ENCODE peak calls at places on chromosomes 5 and 9, in nine cellular contexts. One of them, this sample, is unnamed.

GRCh38 chr9:133733074-133733408 is 5.1 kb downstream of the SARDH start:
- DNase-seq in heart left ventricle: no peak
- DNase-seq in spleen: no peak
- DNase-seq in stomach: peak; percentile 21
- DNase-seq in neural progenitor cell: no peak
- DNase-seq in psoas muscle: no peak
- DNase-seq in brain microvascular endothelial cell: no peak
- DNase-seq in SJSA1: peak; percentile 28
- DNase-seq in left lung: no peak
- DNase-seq in this sample: no peak

GRCh38 chr9:136946228-136946892 is 1.3 kb downstream of the C8G start:
- DNase-seq in heart left ventricle: no peak
- DNase-seq in psoas muscle: peak; percentile 26
- DNase-seq in SJSA1: no peak
- DNase-seq in left lung: peak; percentile 33
- DNase-seq in neural progenitor cell: no peak
- DNase-seq in brain microvascular endothelial cell: no peak
- DNase-seq in stomach: no peak
- DNase-seq in spleen: peak; percentile 81
- DNase-seq in this sample: no peak

GRCh38 chr5:74095871-74096270 is 469.9 kb downstream of the ARHGEF28 start:
- DNase-seq in left lung: no peak
- DNase-seq in heart left ventricle: no peak
- DNase-seq in neural progenitor cell: no peak
- DNase-seq in brain microvascular endothelial cell: no peak
- DNase-seq in spleen: no peak
- DNase-seq in SJSA1: no peak
- DNase-seq in psoas muscle: no peak
- DNase-seq in stomach: no peak
- DNase-seq in this sample: no peak

GRCh38 chr5:1875843-1876671 is 6.7 kb downstream of the IRX4 start:
- DNase-seq in spleen: no peak
- DNase-seq in neural progenitor cell: peak; percentile 74
- DNase-seq in SJSA1: no peak
- DNase-seq in left lung: no peak
- DNase-seq in brain microvascular endothelial cell: no peak
- DNase-seq in stomach: no peak
- DNase-seq in psoas muscle: no peak
- DNase-seq in heart left ventricle: no peak
- DNase-seq in this sample: no peak

GRCh38 chr5:109563189-109563588 is 126.5 kb upstream of the MAN2A1 start:
- DNase-seq in SJSA1: no peak
- DNase-seq in brain microvascular endothelial cell: no peak
- DNase-seq in heart left ventricle: no peak
- DNase-seq in stomach: no peak
- DNase-seq in psoas muscle: no peak
- DNase-seq in neural progenitor cell: no peak
- DNase-seq in spleen: no peak
- DNase-seq in left lung: no peak
- DNase-seq in this sample: no peak

GRCh38 chr5:125064610-125065009 is 318.2 kb upstream of the ZNF608 start:
- DNase-seq in SJSA1: no peak
- DNase-seq in neural progenitor cell: peak; percentile 42
- DNase-seq in brain microvascular endothelial cell: no peak
- DNase-seq in spleen: no peak
- DNase-seq in psoas muscle: no peak
- DNase-seq in left lung: no peak
- DNase-seq in heart left ventricle: no peak
- DNase-seq in stomach: no peak
- DNase-seq in this sample: no peak

GRCh38 chr5:19880859-19881436 is 107.1 kb downstream of the CDH18 start:
- DNase-seq in neural progenitor cell: peak; percentile 53
- DNase-seq in heart left ventricle: no peak
- DNase-seq in left lung: no peak
- DNase-seq in brain microvascular endothelial cell: no peak
- DNase-seq in psoas muscle: no peak
- DNase-seq in SJSA1: no peak
- DNase-seq in spleen: no peak
- DNase-seq in stomach: no peak
- DNase-seq in this sample: no peak

GRCh38 chr9:121564861-121565260 is 65.2 kb upstream of the GGTA1 start:
- DNase-seq in stomach: peak; percentile 36
- DNase-seq in heart left ventricle: no peak
- DNase-seq in left lung: no peak
- DNase-seq in spleen: no peak
- DNase-seq in psoas muscle: no peak
- DNase-seq in neural progenitor cell: no peak
- DNase-seq in brain microvascular endothelial cell: no peak
- DNase-seq in SJSA1: no peak
- DNase-seq in this sample: no peak

GRCh38 chr5:78495800-78496199 is 135.4 kb downstream of the SCAMP1 start:
- DNase-seq in brain microvascular endothelial cell: no peak
- DNase-seq in SJSA1: no peak
- DNase-seq in spleen: no peak
- DNase-seq in neural progenitor cell: no peak
- DNase-seq in stomach: no peak
- DNase-seq in left lung: no peak
- DNase-seq in heart left ventricle: no peak
- DNase-seq in psoas muscle: no peak
- DNase-seq in this sample: peak; percentile 55

GRCh38 chr5:35938518-35939227 is at the start of gene CAPSL:
- DNase-seq in psoas muscle: no peak
- DNase-seq in spleen: no peak
- DNase-seq in SJSA1: no peak
- DNase-seq in left lung: peak; percentile 41
- DNase-seq in neural progenitor cell: peak; percentile 74
- DNase-seq in brain microvascular endothelial cell: peak; percentile 59
- DNase-seq in stomach: peak; percentile 41
- DNase-seq in heart left ventricle: no peak
- DNase-seq in this sample: peak; percentile 81

GRCh38 chr9:130794923-130795495 is 40.0 kb upstream of the ABL1 start:
- DNase-seq in psoas muscle: no peak
- DNase-seq in neural progenitor cell: no peak
- DNase-seq in brain microvascular endothelial cell: no peak
- DNase-seq in stomach: no peak
- DNase-seq in heart left ventricle: no peak
- DNase-seq in spleen: no peak
- DNase-seq in SJSA1: no peak
- DNase-seq in left lung: no peak
- DNase-seq in this sample: no peak

GRCh38 chr5:77423022-77423750 is 68.9 kb downstream of the WDR41 start:
- DNase-seq in brain microvascular endothelial cell: no peak
- DNase-seq in psoas muscle: no peak
- DNase-seq in left lung: no peak
- DNase-seq in neural progenitor cell: no peak
- DNase-seq in heart left ventricle: no peak
- DNase-seq in stomach: no peak
- DNase-seq in SJSA1: no peak
- DNase-seq in spleen: no peak
- DNase-seq in this sample: no peak

GRCh38 chr5:149409268-149409948 is 30.3 kb upstream of the IL17B start:
- DNase-seq in brain microvascular endothelial cell: no peak
- DNase-seq in neural progenitor cell: no peak
- DNase-seq in stomach: no peak
- DNase-seq in spleen: no peak
- DNase-seq in SJSA1: no peak
- DNase-seq in left lung: no peak
- DNase-seq in psoas muscle: no peak
- DNase-seq in heart left ventricle: no peak
- DNase-seq in this sample: no peak

GRCh38 chr5:113776832-113777525 is 263.5 kb downstream of the YTHDC2 start:
- DNase-seq in brain microvascular endothelial cell: no peak
- DNase-seq in left lung: no peak
- DNase-seq in spleen: no peak
- DNase-seq in stomach: peak; percentile 44
- DNase-seq in SJSA1: no peak
- DNase-seq in heart left ventricle: no peak
- DNase-seq in psoas muscle: no peak
- DNase-seq in neural progenitor cell: no peak
- DNase-seq in this sample: peak; percentile 79

GRCh38 chr5:65190328-65191053 is 291.2 kb downstream of the ADAMTS6 start:
- DNase-seq in SJSA1: no peak
- DNase-seq in neural progenitor cell: no peak
- DNase-seq in stomach: no peak
- DNase-seq in brain microvascular endothelial cell: peak; percentile 94
- DNase-seq in heart left ventricle: no peak
- DNase-seq in left lung: no peak
- DNase-seq in psoas muscle: no peak
- DNase-seq in spleen: no peak
- DNase-seq in this sample: no peak

GRCh38 chr5:35651002-35651756 is 33.5 kb downstream of the SPEF2 start:
- DNase-seq in neural progenitor cell: peak; percentile 55
- DNase-seq in brain microvascular endothelial cell: peak; percentile 56
- DNase-seq in psoas muscle: no peak
- DNase-seq in SJSA1: no peak
- DNase-seq in left lung: no peak
- DNase-seq in stomach: peak; percentile 27
- DNase-seq in heart left ventricle: no peak
- DNase-seq in spleen: no peak
- DNase-seq in this sample: no peak

GRCh38 chr5:10856071-10856470 is 95.0 kb upstream of the DAP start:
- DNase-seq in SJSA1: no peak
- DNase-seq in left lung: no peak
- DNase-seq in stomach: no peak
- DNase-seq in heart left ventricle: no peak
- DNase-seq in neural progenitor cell: peak; percentile 33
- DNase-seq in psoas muscle: no peak
- DNase-seq in brain microvascular endothelial cell: no peak
- DNase-seq in spleen: no peak
- DNase-seq in this sample: peak; percentile 80

GRCh38 chr5:10857333-10857723 is 96.3 kb upstream of the DAP start:
- DNase-seq in brain microvascular endothelial cell: no peak
- DNase-seq in spleen: no peak
- DNase-seq in heart left ventricle: no peak
- DNase-seq in neural progenitor cell: peak; percentile 39
- DNase-seq in psoas muscle: no peak
- DNase-seq in stomach: no peak
- DNase-seq in left lung: no peak
- DNase-seq in SJSA1: no peak
- DNase-seq in this sample: no peak

GRCh38 chr5:10858307-10858706 is 97.3 kb upstream of the DAP start:
- DNase-seq in SJSA1: no peak
- DNase-seq in spleen: no peak
- DNase-seq in left lung: no peak
- DNase-seq in brain microvascular endothelial cell: no peak
- DNase-seq in neural progenitor cell: no peak
- DNase-seq in stomach: no peak
- DNase-seq in psoas muscle: no peak
- DNase-seq in heart left ventricle: no peak
- DNase-seq in this sample: no peak

GRCh38 chr5:10854526-10855277 is 93.7 kb upstream of the DAP start:
- DNase-seq in neural progenitor cell: no peak
- DNase-seq in heart left ventricle: no peak
- DNase-seq in psoas muscle: no peak
- DNase-seq in spleen: no peak
- DNase-seq in left lung: peak; percentile 50
- DNase-seq in stomach: no peak
- DNase-seq in brain microvascular endothelial cell: no peak
- DNase-seq in SJSA1: no peak
- DNase-seq in this sample: peak; percentile 90

GRCh38 chr5:10856646-10857332 is 95.8 kb upstream of the DAP start:
- DNase-seq in psoas muscle: peak; percentile 17
- DNase-seq in left lung: no peak
- DNase-seq in brain microvascular endothelial cell: peak; percentile 73
- DNase-seq in SJSA1: peak; percentile 94
- DNase-seq in heart left ventricle: peak; percentile 55
- DNase-seq in spleen: peak; percentile 79
- DNase-seq in stomach: peak; percentile 42
- DNase-seq in neural progenitor cell: peak; percentile 96
- DNase-seq in this sample: peak; percentile 87
- H3K27ac ChIP-seq in psoas muscle: no peak overlapping the region
- H3K27ac ChIP-seq in left lung: no peak overlapping the region
- H3K27ac ChIP-seq in brain microvascular endothelial cell: no peak overlapping the region
- H3K27ac ChIP-seq in SJSA1: peak overlapping the region; percentile 7
- H3K27ac ChIP-seq in heart left ventricle: no peak overlapping the region
- H3K27ac ChIP-seq in spleen: no peak overlapping the region
- H3K27ac ChIP-seq in stomach: no peak overlapping the region
- H3K27ac ChIP-seq in neural progenitor cell: no peak overlapping the region
- H3K27ac ChIP-seq in this sample: no peak overlapping the region

GRCh38 chr9:21985964-21986667 is 8.1 kb downstream of the CDKN2A start:
- DNase-seq in neural progenitor cell: no peak
- DNase-seq in SJSA1: no peak
- DNase-seq in left lung: no peak
- DNase-seq in psoas muscle: no peak
- DNase-seq in heart left ventricle: no peak
- DNase-seq in brain microvascular endothelial cell: no peak
- DNase-seq in spleen: no peak
- DNase-seq in stomach: no peak
- DNase-seq in this sample: no peak
- H3K27ac ChIP-seq in neural progenitor cell: no peak overlapping the region
- H3K27ac ChIP-seq in SJSA1: peak overlapping the region; percentile 81
- H3K27ac ChIP-seq in left lung: no peak overlapping the region
- H3K27ac ChIP-seq in psoas muscle: no peak overlapping the region
- H3K27ac ChIP-seq in heart left ventricle: no peak overlapping the region
- H3K27ac ChIP-seq in brain microvascular endothelial cell: no peak overlapping the region
- H3K27ac ChIP-seq in spleen: no peak overlapping the region
- H3K27ac ChIP-seq in stomach: no peak overlapping the region
- H3K27ac ChIP-seq in this sample: no peak overlapping the region

DNA sequence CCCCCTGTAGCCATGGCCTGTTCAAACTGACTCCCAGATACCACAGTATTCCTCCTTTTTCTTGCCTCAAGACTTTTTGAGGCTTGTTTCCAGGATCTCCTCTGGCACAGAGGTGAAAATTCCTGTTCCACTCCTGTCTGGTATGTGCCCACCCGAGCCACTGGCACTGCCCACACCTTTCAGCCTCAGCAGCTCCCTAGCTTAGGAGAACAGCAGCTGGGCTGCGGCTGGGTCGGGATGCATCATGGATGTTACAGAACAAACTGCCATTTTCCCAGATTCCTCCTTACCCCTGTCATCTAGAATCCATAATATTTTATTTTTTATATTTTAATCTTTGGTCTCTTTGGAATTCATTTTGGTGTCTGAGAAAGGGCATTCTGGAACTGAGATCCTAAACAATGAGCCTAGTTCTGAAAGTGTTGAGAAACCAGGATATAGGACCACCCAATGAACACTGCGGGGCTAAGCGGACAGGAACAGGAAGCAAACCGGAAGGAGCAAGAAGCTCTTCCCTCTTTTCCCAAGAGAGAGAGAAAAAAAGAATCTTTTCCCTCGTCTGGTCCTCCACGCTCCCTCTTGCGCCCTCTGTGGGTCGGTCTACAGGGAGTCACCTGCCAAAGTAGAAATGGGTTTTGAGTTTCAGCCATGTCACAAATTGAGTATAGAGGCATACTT is 12.5 kb downstream of the OR2S2 start:
- DNase-seq in neural progenitor cell: peak; percentile 84
- DNase-seq in brain microvascular endothelial cell: peak; percentile 60
- DNase-seq in stomach: peak; percentile 83
- DNase-seq in spleen: peak; percentile 85
- DNase-seq in left lung: peak; percentile 77
- DNase-seq in heart left ventricle: peak; percentile 90
- DNase-seq in psoas muscle: peak; percentile 86
- DNase-seq in SJSA1: peak; percentile 76
- DNase-seq in this sample: no peak
- H3K27ac ChIP-seq in neural progenitor cell: no peak overlapping the region
- H3K27ac ChIP-seq in brain microvascular endothelial cell: no peak overlapping the region
- H3K27ac ChIP-seq in stomach: peak overlapping the region; percentile 54
- H3K27ac ChIP-seq in spleen: no peak overlapping the region
- H3K27ac ChIP-seq in left lung: peak overlapping the region; percentile 47
- H3K27ac ChIP-seq in heart left ventricle: peak overlapping the region; percentile 50
- H3K27ac ChIP-seq in psoas muscle: peak overlapping the region; percentile 6
- H3K27ac ChIP-seq in SJSA1: peak overlapping the region; percentile 15
- H3K27ac ChIP-seq in this sample: peak overlapping the region; percentile 39

GRCh38 chr5:178536541-178537466 is 53.4 kb downstream of the COL23A1 start:
- DNase-seq in SJSA1: no peak
- DNase-seq in neural progenitor cell: no peak
- DNase-seq in spleen: peak; percentile 59
- DNase-seq in psoas muscle: no peak
- DNase-seq in stomach: no peak
- DNase-seq in heart left ventricle: no peak
- DNase-seq in brain microvascular endothelial cell: no peak
- DNase-seq in left lung: no peak
- DNase-seq in this sample: no peak
- H3K27ac ChIP-seq in SJSA1: no peak overlapping the region
- H3K27ac ChIP-seq in neural progenitor cell: no peak overlapping the region
- H3K27ac ChIP-seq in spleen: no peak overlapping the region
- H3K27ac ChIP-seq in psoas muscle: no peak overlapping the region
- H3K27ac ChIP-seq in stomach: no peak overlapping the region
- H3K27ac ChIP-seq in heart left ventricle: no peak overlapping the region
- H3K27ac ChIP-seq in brain microvascular endothelial cell: no peak overlapping the region
- H3K27ac ChIP-seq in left lung: no peak overlapping the region
- H3K27ac ChIP-seq in this sample: no peak overlapping the region